ENCODE peak calls at places on chromosomes 4 and X, in six cellular contexts. A, N, S, K, I and M are unnamed samples. For H3K9me3, the result is how much of the 10 kb centered on the place peaks cover.

GRCh38 chr4:153113061-153113837 is 91.0 kb upstream of the TRIM2 start:
- DNase-seq in S (no peak), K (no peak), N (no peak), A (no peak), I (no peak), M (no peak)

GRCh38 chrX:135463937-135464336 is 42.2 kb downstream of the SMIM10L2A start:
- DNase-seq in K (no peak), I (no peak), S (no peak), N (no peak), A (no peak), M (no peak)

GRCh38 chrX:141839856-141840255 is 1.7 kb downstream of the MAGEC3 start:
- DNase-seq in N (no peak), S (no peak), K (no peak), A (no peak), I (no peak), M (no peak)

GRCh38 chr4:96389752-96390151 is 549.9 kb downstream of the PDHA2 start:
- DNase-seq in I (no peak), N (no peak), A (no peak), S (no peak), K (no peak), M (no peak)

GRCh38 chr4:76377922-76378321 is 43.0 kb downstream of the CCDC158 start:
- DNase-seq in S (peak), K (peak), I (no peak), A (no peak), N (no peak), M (peak)

GRCh38 chrX:39613997-39614679 is 483.6 kb downstream of the BCOR start:
- DNase-seq in K (no peak), A (peak), I (no peak), S (no peak), N (no peak), M (no peak)

GRCh38 chr4:184416913-184417734 is 57.2 kb downstream of the IRF2 start:
- DNase-seq in N (no peak), A (no peak), K (no peak), S (no peak), I (no peak), M (no peak)

GRCh38 chr4:112145326-112145819 is at the start of gene FAM241A:
- DNase-seq in I (peak), A (peak), N (no peak), S (peak), K (peak), M (peak)

GRCh38 chrX:10797493-10797892 is 177.1 kb upstream of the MID1 start:
- DNase-seq in N (no peak), A (no peak), S (no peak), K (no peak), I (no peak), M (peak)

GRCh38 chrX:42869011-42869410 is 91.0 kb upstream of the PPP1R2C start:
- DNase-seq in K (no peak), A (no peak), N (no peak), I (no peak), S (no peak), M (no peak)

GRCh38 chr4:112876316-112876715 is 173.1 kb upstream of the ANK2 start:
- DNase-seq in S (no peak), A (no peak), N (no peak), I (no peak), K (no peak), M (no peak)

GRCh38 chrX:103464774-103465117 is 54.5 kb downstream of the RAB40A start:
- DNase-seq in A (peak), I (peak), K (peak), S (peak), N (no peak), M (peak)

GRCh38 chr4:1744552-1744951 is 23.2 kb downstream of the TACC3 start:
- DNase-seq in K (no peak), N (no peak), S (no peak), I (no peak), A (no peak), M (no peak)

GRCh38 chrX:53082773-53083616 is 828 bp downstream of the TSPYL2 start:
- DNase-seq in I (no peak), A (no peak), N (no peak), S (no peak), K (no peak), M (no peak)

GRCh38 chrX:107716045-107716684 is 59.4 kb downstream of the TSC22D3 start:
- DNase-seq in K (peak), S (peak), N (no peak), A (peak), I (peak), M (peak)

GRCh38 chr4:63937961-63938360 is 471.3 kb downstream of the TECRL start:
- DNase-seq in S (no peak), N (no peak), A (no peak), K (no peak), I (no peak), M (no peak)

GRCh38 chr4:156560701-156561100 is 410.9 kb downstream of the PDGFC start:
- DNase-seq in S (no peak), N (no peak), I (no peak), K (no peak), A (no peak), M (no peak)

GRCh38 chrX:9878141-9878875 is 88.8 kb upstream of the CLDN34 start:
- DNase-seq in N (no peak), S (no peak), K (no peak), I (no peak), A (no peak), M (no peak)

GRCh38 chr4:20464381-20464780 is 212.7 kb downstream of the SLIT2 start:
- DNase-seq in I (no peak), A (no peak), S (peak), K (no peak), N (no peak), M (no peak)

GRCh38 chrX:75781618-75782017 is 3.4 kb downstream of the MAGEE2 start:
- DNase-seq in K (no peak), N (no peak), S (no peak), A (no peak), I (peak), M (no peak)

GRCh38 chrX:68506649-68507048 is 7.8 kb downstream of the YIPF6 start:
- DNase-seq in I (no peak), S (no peak), N (no peak), A (no peak), K (no peak), M (no peak)

GRCh38 chr4:185640809-185641675 is 105.7 kb upstream of the PDLIM3 start:
- DNase-seq in S (no peak), N (no peak), I (no peak), A (no peak), K (peak), M (peak)

GRCh38 chr4:89026542-89026941 is 30.4 kb downstream of the FAM13A start:
- DNase-seq in I (no peak), K (no peak), A (no peak), N (no peak), S (no peak), M (no peak)

GRCh38 chr4:113328514-113328913 is 279.1 kb downstream of the ANK2 start:
- DNase-seq in A (peak), S (no peak), I (no peak), K (no peak), N (no peak), M (peak)

GRCh38 chrX:77448170-77448569 is 981 bp downstream of the FGF16 start:
- DNase-seq in I (peak), S (no peak), A (peak), N (no peak), K (no peak), M (no peak)

GRCh38 chr4:151034829-151035228 is 19.7 kb upstream of the LRBA start:
- DNase-seq in K (no peak), S (no peak), A (no peak), I (no peak), N (no peak), M (no peak)

GRCh38 chr4:73929285-73929684 is 52.5 kb downstream of the PF4 start:
- DNase-seq in I (no peak), S (no peak), K (no peak), N (no peak), A (no peak), M (no peak)

GRCh38 chr4:176262243-176262642 is 6.8 kb downstream of the ASB5 start:
- DNase-seq in I (no peak), N (no peak), K (no peak), A (no peak), S (no peak), M (no peak)

GRCh38 chr4:149409186-149410056 is 406.2 kb downstream of the IQCM start:
- DNase-seq in I (peak), S (peak), A (no peak), N (no peak), K (no peak), M (no peak)

GRCh38 chrX:137998619-137999018 is 432.7 kb downstream of the ZIC3 start:
- DNase-seq in I (no peak), S (no peak), K (no peak), N (no peak), A (no peak), M (no peak)

GRCh38 chr4:38387348-38387747 is 276.7 kb upstream of the KLF3 start:
- DNase-seq in S (no peak), I (peak), A (no peak), N (no peak), K (peak), M (peak)

GRCh38 chr4:157052429-157053040 is 23.4 kb upstream of the GLRB start:
- DNase-seq in S (no peak), I (no peak), N (no peak), K (no peak), A (peak), M (no peak)

GRCh38 chrX:67544871-67545771 is 1.3 kb downstream of the AR start:
- DNase-seq in I (peak), A (peak), K (no peak), S (no peak), N (no peak), M (no peak)

GRCh38 chrX:124994404-124994803 is 325.3 kb upstream of the TEX13C start:
- DNase-seq in S (no peak), K (no peak), I (no peak), A (no peak), N (no peak), M (no peak)

GRCh38 chr4:133320576-133321170 is 171.6 kb downstream of the PCDH10 start:
- DNase-seq in S (peak), A (peak), K (peak), N (no peak), I (no peak), M (peak)

GRCh38 chrX:95383778-95384177 is 1300.9 kb upstream of the DIAPH2 start:
- DNase-seq in K (no peak), S (no peak), A (no peak), N (no peak), I (no peak), M (no peak)

GRCh38 chrX:19791562-19791961 is 95.8 kb downstream of the SH3KBP1 start:
- DNase-seq in A (no peak), N (no peak), K (no peak), I (no peak), S (no peak), M (no peak)

GRCh38 chrX:63270873-63271272 is 80.3 kb downstream of the SPIN4 start:
- DNase-seq in K (no peak), I (no peak), S (no peak), A (no peak), N (no peak), M (no peak)
- H3K9me3 ChIP-seq in K (under half), I (under half), S (under half), A (under half), N (under half), M (under half)

DNA sequence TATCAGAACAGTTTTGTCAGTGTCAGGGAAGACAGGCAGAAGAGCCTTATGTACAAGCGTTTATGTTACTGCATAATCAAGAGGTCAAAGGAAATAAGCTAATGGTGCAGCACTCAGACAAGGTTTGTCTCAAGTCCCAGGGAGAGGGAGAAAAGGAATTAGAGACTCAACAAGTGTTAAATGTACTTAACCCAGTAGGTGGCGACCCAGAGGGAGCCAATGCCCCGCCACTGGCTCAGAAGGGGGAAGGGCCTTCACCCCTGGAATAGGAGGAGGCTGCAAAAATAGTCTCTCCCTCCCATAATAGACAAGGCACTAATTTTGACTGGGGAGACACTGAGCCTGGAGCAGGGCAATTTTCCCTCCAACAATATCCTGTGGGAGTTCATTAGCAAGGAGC is 14.1 kb upstream of the PAPSS1 start:
- DNase-seq in N (no peak), S (no peak), I (no peak), A (peak), K (peak), M (no peak)
- TF ChIP-seq CTCF in N (no peak), S (peak), I (no peak), A (peak), K (peak), M (peak)

DNA sequence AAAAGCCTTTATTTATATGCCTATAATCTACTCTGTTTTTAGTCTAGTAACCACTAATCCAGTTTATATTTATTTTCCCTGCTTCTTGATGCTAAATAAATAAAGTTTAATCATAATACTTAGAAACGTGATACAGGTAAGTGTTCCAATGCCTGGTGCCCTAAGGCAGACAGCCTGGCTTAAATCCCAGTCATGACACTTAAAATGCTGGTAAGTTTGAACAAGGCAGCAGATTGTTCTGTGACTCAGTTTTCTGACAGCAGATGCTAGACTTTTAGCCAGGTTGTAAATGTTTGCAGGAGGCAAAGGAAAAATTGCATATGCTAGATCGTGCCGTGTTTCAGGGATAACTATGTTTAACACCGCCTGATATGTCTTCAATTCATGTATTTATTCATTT is 2661.6 kb downstream of the PCDH7 start:
- DNase-seq in S (no peak), N (no peak), A (no peak), K (no peak), I (no peak), M (no peak)
- H3K9me3 ChIP-seq in S (under half), N (under half), A (under half), K (under half), I (under half), M (under half)

GRCh38 chr4:54281060-54281781 is 52.1 kb downstream of the PDGFRA start:
- DNase-seq in K (no peak), I (peak), N (no peak), A (no peak), S (no peak), M (no peak)

GRCh38 chr4:54277691-54278090 is 48.6 kb downstream of the PDGFRA start:
- DNase-seq in I (no peak), S (no peak), A (no peak), K (no peak), N (no peak), M (no peak)

GRCh38 chr4:54282837-54283236 is 53.7 kb downstream of the PDGFRA start:
- DNase-seq in I (no peak), A (no peak), N (no peak), S (no peak), K (no peak), M (no peak)
- TF ChIP-seq CTCF in I (no peak), A (no peak), N (no peak), S (no peak), K (no peak), M (no peak)

GRCh38 chr4:128501239-128501638 is 213.6 kb upstream of the PGRMC2 start:
- DNase-seq in A (no peak), S (no peak), I (no peak), N (no peak), K (no peak), M (no peak)
- H3K9me3 ChIP-seq in A (under half), S (under half), I (under half), N (under half), K (under half), M (under half)

DNA sequence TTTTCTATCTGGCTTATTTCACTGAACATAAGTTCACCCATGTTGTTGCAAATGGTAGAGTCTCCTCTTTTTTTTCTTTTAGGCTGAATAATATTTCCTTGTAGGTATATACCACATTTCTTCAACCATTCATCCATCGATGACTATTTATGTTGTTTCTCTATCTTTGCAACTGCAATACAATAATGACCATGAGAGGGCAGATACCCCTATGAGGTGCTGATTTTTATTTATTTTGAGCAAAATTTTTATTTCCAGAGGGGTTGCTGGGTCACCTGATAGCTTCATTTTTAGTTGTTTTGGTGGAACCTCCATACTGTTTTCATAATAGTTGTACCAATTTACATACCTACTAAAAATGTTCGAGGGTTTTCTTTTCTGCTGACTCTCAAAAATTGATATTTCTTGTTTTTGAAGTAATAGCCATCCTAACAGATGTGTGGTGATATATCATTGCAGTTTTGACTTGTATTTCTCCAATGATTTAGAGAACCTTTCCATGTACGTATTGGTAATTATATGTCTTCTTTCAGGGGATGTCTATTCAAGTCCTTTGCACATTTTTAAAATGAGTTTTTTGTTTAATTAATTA is 1697.0 kb downstream of the PCDH7 start:
- DNase-seq in N (no peak), A (no peak), K (no peak), S (no peak), I (no peak), M (no peak)
- TF ChIP-seq CTCF in N (no peak), A (peak), K (peak), S (peak), I (no peak), M (peak)

GRCh38 chr4:13893987-13894386 is 266.5 kb upstream of the BOD1L1 start:
- DNase-seq in N (no peak), K (no peak), I (no peak), S (no peak), A (no peak), M (no peak)

GRCh38 chr4:13892739-13893105 is 265.2 kb upstream of the BOD1L1 start:
- DNase-seq in I (no peak), K (no peak), S (peak), A (no peak), N (no peak), M (no peak)

GRCh38 chr4:13893221-13893620 is 265.7 kb upstream of the BOD1L1 start:
- DNase-seq in K (no peak), S (no peak), I (no peak), N (no peak), A (no peak), M (no peak)

GRCh38 chr4:13888112-13888511 is 260.6 kb upstream of the BOD1L1 start:
- DNase-seq in I (no peak), S (peak), N (no peak), A (no peak), K (no peak), M (no peak)

DNA sequence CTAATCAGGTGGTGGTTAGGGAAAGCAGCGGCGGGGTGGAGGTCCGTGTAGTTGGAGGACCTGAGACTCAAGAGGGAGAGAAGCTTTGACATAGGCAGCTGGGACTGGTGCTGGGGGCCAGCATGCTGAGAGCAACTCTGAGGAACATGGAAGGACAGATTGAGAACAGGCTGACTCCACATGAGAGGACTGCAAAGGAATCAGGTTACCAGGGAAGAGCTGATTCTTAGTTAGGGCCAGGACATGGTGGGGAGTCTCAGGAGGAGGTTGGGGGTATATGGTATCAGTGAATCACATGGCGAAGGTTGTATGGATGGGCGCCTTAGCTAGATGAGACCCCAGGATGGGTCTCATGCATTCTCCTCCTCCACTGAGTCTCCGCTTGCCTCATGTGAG is 264.0 kb upstream of the BOD1L1 start:
- DNase-seq in K (no peak), I (no peak), S (no peak), A (no peak), N (no peak), M (no peak)
- H3K9me3 ChIP-seq in K (under half), I (under half), S (under half), A (under half), N (under half), M (under half)

GRCh38 chrX:153381684-153382532 is 19.2 kb downstream of the PNMA6E start:
- DNase-seq in A (peak), N (no peak), S (peak), K (peak), I (no peak), M (peak)
- TF ChIP-seq CTCF in A (no peak), N (no peak), S (no peak), K (peak), I (no peak), M (peak)

GRCh38 chrX:143768976-143769375 is 48.4 kb upstream of the SPANXN2 start:
- DNase-seq in N (no peak), S (no peak), A (no peak), K (no peak), I (no peak), M (no peak)
- H3K9me3 ChIP-seq in N (under half), S (under half), A (under half), K (under half), I (under half), M (under half)

GRCh38 chrX:123732679-123733363 is at the start of gene THOC2:
- DNase-seq in N (no peak), I (peak), K (peak), S (peak), A (peak), M (peak)
- TF ChIP-seq CTCF in N (no peak), I (no peak), K (peak), S (peak), A (peak), M (peak)